ENCODE peak calls at places on chromosomes 16 and 17, in five cellular contexts. O, T, L, C and D are unnamed samples.

GRCh38 chr17:8185580-8186445 is 4.2 kb downstream of the BORCS6 start:
- DNase-seq in C (peak; percentile 82), T (peak; percentile 89), O (peak; percentile 76), L (no peak), D (peak; percentile 83)

GRCh38 chr17:28953444-28954118 is 2.3 kb upstream of the PHF12 start:
- DNase-seq in C (peak; percentile 19), L (no peak), T (no peak), O (peak; percentile 55), D (peak; percentile 42)

GRCh38 chr16:6558133-6558532 is 774.5 kb upstream of the RBFOX1 start:
- DNase-seq in C (no peak), T (no peak), L (no peak), O (no peak), D (no peak)

GRCh38 chr17:37792787-37793186 is 47.9 kb upstream of the HNF1B start:
- DNase-seq in L (no peak), T (no peak), O (no peak), C (no peak), D (no peak)

GRCh38 chr16:11014159-11014558 is 69.8 kb downstream of the CLEC16A start:
- DNase-seq in L (no peak), T (no peak), O (no peak), C (no peak), D (no peak)

GRCh38 chr16:72284042-72284789 is 112.3 kb upstream of the PMFBP1 start:
- DNase-seq in O (no peak), T (no peak), C (no peak), L (no peak), D (no peak)

GRCh38 chr16:27514806-27515205 is 34.9 kb downstream of the GTF3C1 start:
- DNase-seq in L (no peak), C (no peak), O (no peak), T (no peak), D (no peak)

GRCh38 chr16:13070268-13070667 is 168.9 kb downstream of the SHISA9 start:
- DNase-seq in T (no peak), L (no peak), O (no peak), C (no peak), D (no peak)

GRCh38 chr17:5434984-5435383 is 4.0 kb downstream of the C1QBP start:
- DNase-seq in C (no peak), T (no peak), O (no peak), L (no peak), D (no peak)

GRCh38 chr17:33436321-33436720 is 143.2 kb upstream of the ASIC2 start:
- DNase-seq in T (no peak), L (no peak), C (no peak), O (no peak), D (no peak)

GRCh38 chr16:49498241-49499017 is 124.8 kb downstream of the C16orf78 start:
- DNase-seq in L (no peak), T (no peak), C (no peak), O (no peak), D (no peak)